ENCODE peak calls at places on chromosomes 13 and 19, in eight cellular contexts. One of them, this sample, is unnamed.

GRCh38 chr13:20422362-20422761 is 103.3 kb downstream of the CRYL1 start:
- DNase-seq in colonic mucosa: no peak
- DNase-seq in endodermal cell: no peak
- DNase-seq in progenitor cell of endocrine pancreas: no peak
- DNase-seq in RWPE2: no peak
- DNase-seq in left ventricle myocardium inferior: no peak
- DNase-seq in lower leg skin: no peak
- DNase-seq in foreskin fibroblast: no peak
- DNase-seq in this sample: no peak

GRCh38 chr13:94712812-94713555 is 639 bp upstream of the SOX21 start:
- DNase-seq in left ventricle myocardium inferior: no peak
- DNase-seq in RWPE2: peak; percentile 62
- DNase-seq in colonic mucosa: no peak
- DNase-seq in progenitor cell of endocrine pancreas: peak; percentile 82
- DNase-seq in endodermal cell: peak; percentile 81
- DNase-seq in foreskin fibroblast: peak; percentile 82
- DNase-seq in lower leg skin: no peak
- DNase-seq in this sample: peak; percentile 82

GRCh38 chr19:18174983-18175382 is 1.4 kb downstream of the IFI30 start:
- DNase-seq in progenitor cell of endocrine pancreas: no peak
- DNase-seq in foreskin fibroblast: no peak
- DNase-seq in colonic mucosa: no peak
- DNase-seq in RWPE2: peak; percentile 46
- DNase-seq in endodermal cell: no peak
- DNase-seq in lower leg skin: no peak
- DNase-seq in left ventricle myocardium inferior: no peak
- DNase-seq in this sample: no peak

GRCh38 chr13:110702591-110703526 is 3.1 kb downstream of the CARS2 start:
- DNase-seq in RWPE2: no peak
- DNase-seq in left ventricle myocardium inferior: no peak
- DNase-seq in foreskin fibroblast: peak; percentile 26
- DNase-seq in colonic mucosa: no peak
- DNase-seq in lower leg skin: no peak
- DNase-seq in endodermal cell: peak; percentile 51
- DNase-seq in progenitor cell of endocrine pancreas: no peak
- DNase-seq in this sample: no peak

GRCh38 chr13:110582421-110582954 is 21.0 kb upstream of the RAB20 start:
- DNase-seq in lower leg skin: no peak
- DNase-seq in foreskin fibroblast: no peak
- DNase-seq in colonic mucosa: no peak
- DNase-seq in endodermal cell: peak; percentile 39
- DNase-seq in progenitor cell of endocrine pancreas: no peak
- DNase-seq in left ventricle myocardium inferior: no peak
- DNase-seq in RWPE2: no peak
- DNase-seq in this sample: no peak

GRCh38 chr13:48945626-48946025 is 30.1 kb upstream of the FNDC3A start:
- DNase-seq in foreskin fibroblast: no peak
- DNase-seq in endodermal cell: no peak
- DNase-seq in lower leg skin: no peak
- DNase-seq in left ventricle myocardium inferior: no peak
- DNase-seq in colonic mucosa: no peak
- DNase-seq in progenitor cell of endocrine pancreas: no peak
- DNase-seq in RWPE2: no peak
- DNase-seq in this sample: no peak

GRCh38 chr13:40023608-40024577 is 368.4 kb downstream of the COG6 start:
- DNase-seq in endodermal cell: no peak
- DNase-seq in lower leg skin: no peak
- DNase-seq in foreskin fibroblast: peak; percentile 54
- DNase-seq in progenitor cell of endocrine pancreas: no peak
- DNase-seq in RWPE2: no peak
- DNase-seq in colonic mucosa: no peak
- DNase-seq in left ventricle myocardium inferior: no peak
- DNase-seq in this sample: no peak

GRCh38 chr19:16899566-16900075 is 10.8 kb downstream of the F2RL3 start:
- DNase-seq in lower leg skin: no peak
- DNase-seq in RWPE2: no peak
- DNase-seq in foreskin fibroblast: peak; percentile 57
- DNase-seq in colonic mucosa: peak; percentile 40
- DNase-seq in left ventricle myocardium inferior: no peak
- DNase-seq in progenitor cell of endocrine pancreas: no peak
- DNase-seq in endodermal cell: peak; percentile 87
- DNase-seq in this sample: no peak

GRCh38 chr19:39113199-39113598 is 12.4 kb upstream of the PAK4 start:
- DNase-seq in RWPE2: no peak
- DNase-seq in foreskin fibroblast: no peak
- DNase-seq in endodermal cell: no peak
- DNase-seq in colonic mucosa: no peak
- DNase-seq in lower leg skin: no peak
- DNase-seq in left ventricle myocardium inferior: no peak
- DNase-seq in progenitor cell of endocrine pancreas: no peak
- DNase-seq in this sample: no peak

GRCh38 chr19:42683917-42684513 is 56.3 kb downstream of the PSG3 start:
- DNase-seq in RWPE2: no peak
- DNase-seq in lower leg skin: no peak
- DNase-seq in progenitor cell of endocrine pancreas: no peak
- DNase-seq in left ventricle myocardium inferior: no peak
- DNase-seq in foreskin fibroblast: peak; percentile 65
- DNase-seq in endodermal cell: peak; percentile 56
- DNase-seq in colonic mucosa: no peak
- DNase-seq in this sample: no peak

GRCh38 chr19:18000480-18000980 is 7.4 kb upstream of the ARRDC2 start:
- DNase-seq in RWPE2: no peak
- DNase-seq in left ventricle myocardium inferior: no peak
- DNase-seq in colonic mucosa: no peak
- DNase-seq in lower leg skin: no peak
- DNase-seq in foreskin fibroblast: no peak
- DNase-seq in progenitor cell of endocrine pancreas: no peak
- DNase-seq in endodermal cell: no peak
- DNase-seq in this sample: no peak

GRCh38 chr13:52010890-52011689 is at the start of gene ATP7B:
- DNase-seq in left ventricle myocardium inferior: no peak
- DNase-seq in RWPE2: no peak
- DNase-seq in lower leg skin: no peak
- DNase-seq in endodermal cell: peak; percentile 85
- DNase-seq in foreskin fibroblast: peak; percentile 39
- DNase-seq in colonic mucosa: peak; percentile 41
- DNase-seq in progenitor cell of endocrine pancreas: peak; percentile 28
- DNase-seq in this sample: no peak
- TF ChIP-seq CTCF in left ventricle myocardium inferior: peak; percentile 30
- TF ChIP-seq CTCF in RWPE2: no peak
- TF ChIP-seq CTCF in lower leg skin: no peak
- TF ChIP-seq CTCF in endodermal cell: peak; percentile 49
- TF ChIP-seq CTCF in foreskin fibroblast: peak; percentile 11
- TF ChIP-seq CTCF in colonic mucosa: no peak
- TF ChIP-seq CTCF in progenitor cell of endocrine pancreas: peak; percentile 47
- TF ChIP-seq CTCF in this sample: peak; percentile 55

GRCh38 chr19:4403005-4403761 is 743 bp downstream of the CHAF1A start:
- DNase-seq in progenitor cell of endocrine pancreas: no peak
- DNase-seq in left ventricle myocardium inferior: no peak
- DNase-seq in endodermal cell: peak; percentile 55
- DNase-seq in colonic mucosa: peak; percentile 34
- DNase-seq in RWPE2: no peak
- DNase-seq in foreskin fibroblast: no peak
- DNase-seq in lower leg skin: peak; percentile 24
- DNase-seq in this sample: no peak

GRCh38 chr19:4405977-4406376 is 3.5 kb downstream of the CHAF1A start:
- DNase-seq in lower leg skin: no peak
- DNase-seq in foreskin fibroblast: no peak
- DNase-seq in RWPE2: no peak
- DNase-seq in left ventricle myocardium inferior: no peak
- DNase-seq in endodermal cell: peak; percentile 46
- DNase-seq in progenitor cell of endocrine pancreas: no peak
- DNase-seq in colonic mucosa: no peak
- DNase-seq in this sample: no peak

GRCh38 chr19:4401482-4402170 is 814 bp upstream of the CHAF1A start:
- DNase-seq in foreskin fibroblast: no peak
- DNase-seq in left ventricle myocardium inferior: no peak
- DNase-seq in endodermal cell: no peak
- DNase-seq in progenitor cell of endocrine pancreas: no peak
- DNase-seq in colonic mucosa: no peak
- DNase-seq in lower leg skin: no peak
- DNase-seq in RWPE2: no peak
- DNase-seq in this sample: no peak

GRCh38 chr19:4399871-4400768 is at the start of gene SH3GL1:
- DNase-seq in endodermal cell: peak; percentile 95
- DNase-seq in colonic mucosa: peak; percentile 92
- DNase-seq in lower leg skin: peak; percentile 91
- DNase-seq in progenitor cell of endocrine pancreas: peak; percentile 90
- DNase-seq in foreskin fibroblast: peak; percentile 96
- DNase-seq in left ventricle myocardium inferior: peak; percentile 91
- DNase-seq in RWPE2: peak; percentile 67
- DNase-seq in this sample: no peak

DNA sequence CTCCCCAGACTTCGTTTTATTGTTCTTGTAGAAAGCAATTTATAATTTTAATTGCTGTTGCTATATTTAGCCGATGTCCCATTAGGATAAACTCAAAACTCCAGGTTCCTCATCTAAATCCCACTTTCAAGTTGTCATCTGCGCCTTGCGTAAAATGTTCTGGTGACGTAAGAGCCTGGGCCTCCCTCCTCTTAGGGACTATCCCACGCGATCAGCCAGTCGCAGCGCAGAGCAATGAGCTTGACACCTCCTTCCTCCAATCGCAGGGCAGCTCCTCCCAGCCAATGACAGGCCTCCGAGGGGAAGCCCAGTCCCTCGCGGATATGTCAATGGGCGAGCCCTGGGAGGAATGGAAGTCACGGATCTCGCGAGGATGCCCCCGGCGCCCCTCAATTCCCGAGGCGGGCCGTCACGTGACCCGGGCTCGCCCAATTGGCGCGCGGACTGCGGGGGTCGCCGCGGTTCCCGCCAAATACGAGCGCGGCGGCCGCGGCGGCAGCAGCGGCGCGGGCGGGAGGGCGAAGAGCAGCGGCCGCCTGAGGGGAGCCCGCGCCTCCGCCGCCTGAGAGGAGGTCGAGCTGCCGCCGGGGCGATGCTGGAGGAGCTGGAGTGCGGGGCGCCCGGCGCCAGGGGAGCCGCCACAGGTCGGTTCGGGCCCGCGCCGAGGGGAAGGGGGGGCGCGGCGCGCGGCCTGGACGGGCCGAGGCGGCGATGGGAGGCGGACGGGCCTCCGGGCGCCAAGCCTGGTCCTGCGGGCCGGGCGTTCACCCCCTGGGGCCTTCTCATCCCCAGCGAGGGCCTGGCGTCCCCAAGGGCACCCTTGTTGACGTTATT is at the start of gene CHAF1A:
- DNase-seq in colonic mucosa: peak; percentile 100
- DNase-seq in progenitor cell of endocrine pancreas: peak; percentile 99
- DNase-seq in endodermal cell: peak; percentile 100
- DNase-seq in lower leg skin: peak; percentile 100
- DNase-seq in RWPE2: peak; percentile 99
- DNase-seq in foreskin fibroblast: peak; percentile 100
- DNase-seq in left ventricle myocardium inferior: peak; percentile 99
- DNase-seq in this sample: peak; percentile 100
- TF ChIP-seq CTCF in colonic mucosa: no peak
- TF ChIP-seq CTCF in progenitor cell of endocrine pancreas: no peak
- TF ChIP-seq CTCF in endodermal cell: no peak
- TF ChIP-seq CTCF in lower leg skin: no peak
- TF ChIP-seq CTCF in RWPE2: no peak
- TF ChIP-seq CTCF in foreskin fibroblast: no peak
- TF ChIP-seq CTCF in left ventricle myocardium inferior: no peak
- TF ChIP-seq CTCF in this sample: no peak

GRCh38 chr19:49820125-49820524 is 2.0 kb downstream of the MED25 start:
- DNase-seq in lower leg skin: no peak
- DNase-seq in left ventricle myocardium inferior: no peak
- DNase-seq in foreskin fibroblast: no peak
- DNase-seq in progenitor cell of endocrine pancreas: no peak
- DNase-seq in endodermal cell: no peak
- DNase-seq in colonic mucosa: no peak
- DNase-seq in RWPE2: no peak
- DNase-seq in this sample: no peak

GRCh38 chr19:49827034-49827433 is 8.9 kb downstream of the MED25 start:
- DNase-seq in left ventricle myocardium inferior: no peak
- DNase-seq in progenitor cell of endocrine pancreas: no peak
- DNase-seq in colonic mucosa: no peak
- DNase-seq in endodermal cell: no peak
- DNase-seq in lower leg skin: no peak
- DNase-seq in RWPE2: no peak
- DNase-seq in foreskin fibroblast: no peak
- DNase-seq in this sample: no peak

GRCh38 chr19:49824662-49825061 is 6.6 kb downstream of the MED25 start:
- DNase-seq in lower leg skin: no peak
- DNase-seq in colonic mucosa: no peak
- DNase-seq in foreskin fibroblast: no peak
- DNase-seq in left ventricle myocardium inferior: no peak
- DNase-seq in endodermal cell: no peak
- DNase-seq in RWPE2: no peak
- DNase-seq in progenitor cell of endocrine pancreas: no peak
- DNase-seq in this sample: no peak

GRCh38 chr19:49818691-49819331 is 722 bp downstream of the MED25 start:
- DNase-seq in left ventricle myocardium inferior: no peak
- DNase-seq in progenitor cell of endocrine pancreas: no peak
- DNase-seq in foreskin fibroblast: no peak
- DNase-seq in RWPE2: no peak
- DNase-seq in colonic mucosa: no peak
- DNase-seq in lower leg skin: no peak
- DNase-seq in endodermal cell: no peak
- DNase-seq in this sample: no peak

GRCh38 chr19:49823472-49823871 is 5.4 kb downstream of the MED25 start:
- DNase-seq in progenitor cell of endocrine pancreas: no peak
- DNase-seq in RWPE2: no peak
- DNase-seq in left ventricle myocardium inferior: no peak
- DNase-seq in endodermal cell: no peak
- DNase-seq in colonic mucosa: no peak
- DNase-seq in foreskin fibroblast: no peak
- DNase-seq in lower leg skin: no peak
- DNase-seq in this sample: no peak
- TF ChIP-seq CTCF in progenitor cell of endocrine pancreas: no peak
- TF ChIP-seq CTCF in RWPE2: no peak
- TF ChIP-seq CTCF in left ventricle myocardium inferior: no peak
- TF ChIP-seq CTCF in endodermal cell: no peak
- TF ChIP-seq CTCF in colonic mucosa: no peak
- TF ChIP-seq CTCF in foreskin fibroblast: no peak
- TF ChIP-seq CTCF in lower leg skin: no peak
- TF ChIP-seq CTCF in this sample: no peak

GRCh38 chr19:37304190-37304883 is 66.6 kb upstream of the ZNF527 start:
- DNase-seq in progenitor cell of endocrine pancreas: peak; percentile 47
- DNase-seq in lower leg skin: no peak
- DNase-seq in endodermal cell: peak; percentile 87
- DNase-seq in left ventricle myocardium inferior: peak; percentile 68
- DNase-seq in colonic mucosa: no peak
- DNase-seq in RWPE2: no peak
- DNase-seq in foreskin fibroblast: peak; percentile 41
- DNase-seq in this sample: peak; percentile 91

GRCh38 chr19:37306383-37306963 is 64.4 kb upstream of the ZNF527 start:
- DNase-seq in lower leg skin: no peak
- DNase-seq in colonic mucosa: no peak
- DNase-seq in foreskin fibroblast: no peak
- DNase-seq in RWPE2: no peak
- DNase-seq in endodermal cell: no peak
- DNase-seq in left ventricle myocardium inferior: no peak
- DNase-seq in progenitor cell of endocrine pancreas: no peak
- DNase-seq in this sample: no peak

GRCh38 chr19:37304884-37305255 is 66.0 kb upstream of the ZNF527 start:
- DNase-seq in colonic mucosa: no peak
- DNase-seq in endodermal cell: no peak
- DNase-seq in left ventricle myocardium inferior: no peak
- DNase-seq in lower leg skin: no peak
- DNase-seq in foreskin fibroblast: no peak
- DNase-seq in RWPE2: no peak
- DNase-seq in progenitor cell of endocrine pancreas: no peak
- DNase-seq in this sample: no peak

GRCh38 chr19:37313335-37313627 is 57.6 kb upstream of the ZNF527 start:
- DNase-seq in RWPE2: no peak
- DNase-seq in foreskin fibroblast: peak; percentile 7
- DNase-seq in lower leg skin: no peak
- DNase-seq in colonic mucosa: no peak
- DNase-seq in endodermal cell: no peak
- DNase-seq in left ventricle myocardium inferior: no peak
- DNase-seq in progenitor cell of endocrine pancreas: no peak
- DNase-seq in this sample: no peak

GRCh38 chr19:37309834-37310575 is 60.9 kb upstream of the ZNF527 start:
- DNase-seq in RWPE2: no peak
- DNase-seq in colonic mucosa: no peak
- DNase-seq in progenitor cell of endocrine pancreas: no peak
- DNase-seq in foreskin fibroblast: peak; percentile 8
- DNase-seq in lower leg skin: no peak
- DNase-seq in endodermal cell: peak; percentile 59
- DNase-seq in left ventricle myocardium inferior: no peak
- DNase-seq in this sample: no peak
- TF ChIP-seq CTCF in RWPE2: peak; percentile 11
- TF ChIP-seq CTCF in colonic mucosa: no peak
- TF ChIP-seq CTCF in progenitor cell of endocrine pancreas: peak; percentile 57
- TF ChIP-seq CTCF in foreskin fibroblast: no peak
- TF ChIP-seq CTCF in lower leg skin: no peak
- TF ChIP-seq CTCF in endodermal cell: peak; percentile 80
- TF ChIP-seq CTCF in left ventricle myocardium inferior: no peak
- TF ChIP-seq CTCF in this sample: peak; percentile 28

This sample was measured in chondrocyte.